ENCODE peak calls at places on chromosomes 4 and X, in nine cellular contexts. F is amniotic stem cell; K is H7; S is activated naive CD8-positive, alpha-beta T cell treated with anti-CD3 and anti-CD28 coated beads, Interleukin-2, amount 50 U/mL, for 24 hours; T is SW480; P is AG10803; M is fibroblast of pulmonary artery; Z is PC-3; W is Kasumi-1. R is an unnamed sample.

GRCh38 chr4:165668694-165669093 is 204.3 kb upstream of the TLL1 start:
- DNase-seq in W (no peak), M (peak), Z (no peak), P (peak), K (no peak), F (no peak), T (no peak), S (no peak), R (peak)

GRCh38 chr4:24813732-24814131 is 18.4 kb downstream of the SOD3 start:
- DNase-seq in K (no peak), Z (no peak), M (no peak), S (no peak), P (no peak), W (no peak), F (no peak), T (no peak), R (no peak)

GRCh38 chr4:29304595-29304994 is 1415.6 kb upstream of the PCDH7 start:
- DNase-seq in S (no peak), W (no peak), F (no peak), P (peak), K (no peak), T (peak), Z (no peak), M (peak), R (peak)

GRCh38 chr4:153530284-153530995 is 64.3 kb downstream of the TMEM131L start:
- DNase-seq in K (no peak), F (no peak), M (no peak), S (peak), Z (no peak), T (no peak), W (no peak), P (no peak), R (no peak)

GRCh38 chr4:101127176-101127790 is 220.0 kb downstream of the PPP3CA start:
- DNase-seq in M (no peak), W (no peak), F (no peak), P (no peak), K (no peak), S (no peak), T (no peak), Z (no peak), R (peak)

GRCh38 chrX:6558979-6559378 is 24.1 kb upstream of the VCX3A start:
- DNase-seq in W (no peak), M (no peak), K (no peak), P (no peak), F (no peak), S (no peak), T (no peak), Z (no peak), R (no peak)

GRCh38 chrX:40736170-40736505 is 796 bp upstream of the MED14 start:
- DNase-seq in T (peak), S (no peak), P (no peak), K (no peak), F (no peak), M (no peak), W (peak), Z (peak), R (no peak)

GRCh38 chr4:7928711-7929505 is 10.8 kb downstream of the AFAP1 start:
- DNase-seq in P (no peak), F (no peak), M (no peak), S (no peak), T (peak), K (no peak), Z (no peak), W (no peak), R (peak)

GRCh38 chr4:78776031-78776728 is at the start of gene BMP2K:
- DNase-seq in P (peak), K (peak), M (peak), W (peak), S (peak), F (peak), Z (peak), T (peak), R (peak)

GRCh38 chrX:49695276-49696180 is at the start of gene PAGE1:
- DNase-seq in S (no peak), W (no peak), T (no peak), Z (no peak), M (no peak), K (peak), F (no peak), P (no peak), R (no peak)

GRCh38 chr4:61628727-61629126 is 428.6 kb downstream of the ADGRL3 start:
- DNase-seq in M (no peak), P (no peak), Z (no peak), T (no peak), S (no peak), W (no peak), F (no peak), K (no peak), R (no peak)

GRCh38 chrX:41491267-41492004 is 44.3 kb downstream of the NYX start:
- DNase-seq in P (peak), F (peak), Z (peak), M (peak), T (no peak), S (no peak), K (peak), W (peak), R (peak)

GRCh38 chrX:78838709-78839108 is 91.2 kb downstream of the LPAR4 start:
- DNase-seq in K (no peak), M (no peak), W (no peak), P (no peak), Z (peak), T (no peak), S (no peak), F (no peak), R (no peak)

GRCh38 chr4:80730158-80730557 is 300.4 kb upstream of the BMP3 start:
- DNase-seq in K (no peak), M (no peak), P (no peak), W (no peak), T (no peak), Z (no peak), F (no peak), S (no peak), R (no peak)

GRCh38 chr4:119132306-119132705 is 3.3 kb upstream of the MYOZ2 start:
- DNase-seq in M (no peak), P (no peak), S (no peak), T (no peak), W (no peak), Z (peak), F (no peak), K (no peak), R (peak)

GRCh38 chr4:72767903-72768817 is 199.1 kb upstream of the ADAMTS3 start:
- DNase-seq in Z (peak), M (peak), T (no peak), K (peak), S (no peak), P (peak), W (no peak), F (peak), R (peak)

GRCh38 chr4:4425696-4426095 is 38.8 kb downstream of the NSG1 start:
- DNase-seq in S (no peak), M (no peak), Z (no peak), F (no peak), P (no peak), K (no peak), T (no peak), W (no peak), R (no peak)

GRCh38 chr4:99067617-99068016 is 21.0 kb downstream of the ADH5 start:
- DNase-seq in F (no peak), S (no peak), Z (no peak), M (no peak), P (no peak), K (no peak), T (no peak), W (no peak), R (no peak)

GRCh38 chrX:150197388-150197787 is 165.7 kb upstream of the MAMLD1 start:
- DNase-seq in K (no peak), T (no peak), Z (no peak), F (no peak), W (no peak), M (no peak), P (no peak), S (no peak), R (no peak)

GRCh38 chrX:136447308-136447707 is 40.4 kb upstream of the BRS3 start:
- DNase-seq in K (no peak), W (no peak), Z (peak), S (no peak), T (no peak), P (no peak), F (no peak), M (no peak), R (no peak)

GRCh38 chr4:80307183-80307735 is 28.3 kb upstream of the CFAP299 start:
- DNase-seq in P (peak), K (no peak), M (peak), S (no peak), Z (no peak), F (no peak), W (no peak), T (no peak), R (peak)

GRCh38 chr4:59540311-59540710 is 1659.8 kb upstream of the ADGRL3 start:
- DNase-seq in T (no peak), P (no peak), Z (peak), F (no peak), S (no peak), W (no peak), M (no peak), K (no peak), R (no peak)

GRCh38 chrX:54633641-54634040 is 103.6 kb downstream of the GNL3L start:
- DNase-seq in S (no peak), M (peak), F (no peak), Z (no peak), K (no peak), T (no peak), P (peak), W (no peak), R (no peak)

GRCh38 chr4:80183196-80184052 is 13.9 kb upstream of the PRDM8 start:
- DNase-seq in W (peak), T (no peak), Z (no peak), K (no peak), P (no peak), S (no peak), M (peak), F (no peak), R (peak)

GRCh38 chr4:110096406-110096805 is 102.0 kb downstream of the ELOVL6 start:
- DNase-seq in K (no peak), Z (no peak), P (no peak), W (no peak), S (no peak), F (no peak), M (no peak), T (no peak), R (no peak)

GRCh38 chr4:38664704-38665401 is 854 bp downstream of the KLF3 start:
- DNase-seq in S (peak), P (peak), K (peak), M (peak), T (peak), F (no peak), Z (peak), W (peak), R (peak)

GRCh38 chrX:106220177-106220576 is 52.1 kb downstream of the PWWP3B start:
- DNase-seq in S (no peak), W (peak), Z (peak), K (no peak), P (no peak), M (peak), T (no peak), F (no peak), R (no peak)

GRCh38 chr4:114200026-114200425 is 220.6 kb upstream of the ARSJ start:
- DNase-seq in T (no peak), F (no peak), W (no peak), P (no peak), K (no peak), M (no peak), S (no peak), Z (no peak), R (no peak)

R was measured in EL.